ENCODE peak calls at places on chromosomes 6 and 20, in four cellular contexts. B, F, S and W are unnamed samples.

GRCh38 chr6:99458319-99458718 is 33.2 kb upstream of the PNISR start:
- DNase-seq in S (no peak), F (peak), B (no peak), W (no peak)

GRCh38 chr6:125519367-125519766 is 217.6 kb upstream of the HDDC2 start:
- DNase-seq in S (no peak), F (no peak), B (no peak), W (no peak)

GRCh38 chr6:104685871-104686549 is 173.7 kb downstream of the HACE1 start:
- DNase-seq in F (no peak), B (no peak), S (no peak), W (no peak)

GRCh38 chr20:47070176-47070575 is 175.5 kb downstream of the EYA2 start:
- DNase-seq in F (no peak), B (no peak), S (no peak), W (no peak)

GRCh38 chr6:157143171-157143884 is 180.0 kb downstream of the TMEM242 start:
- DNase-seq in S (no peak), B (peak), F (no peak), W (no peak)

GRCh38 chr20:53926428-53927028 is 143.9 kb downstream of the BCAS1 start:
- DNase-seq in B (no peak), F (no peak), S (no peak), W (peak)

GRCh38 chr20:57754190-57754589 is 44.4 kb upstream of the PMEPA1 start:
- DNase-seq in S (no peak), F (no peak), B (no peak), W (no peak)

GRCh38 chr6:53413326-53413725 is 64.6 kb upstream of the ELOVL5 start:
- DNase-seq in B (no peak), F (no peak), S (no peak), W (no peak)

GRCh38 chr20:58604410-58604881 is 46.6 kb upstream of the STX16 start:
- DNase-seq in B (no peak), F (no peak), S (no peak), W (no peak)

GRCh38 chr6:37878150-37878710 is 58.7 kb downstream of the ZFAND3 start:
- DNase-seq in B (no peak), S (no peak), F (no peak), W (no peak)

GRCh38 chr6:4774715-4775590 is 1.3 kb upstream of the CDYL start:
- DNase-seq in S (peak), B (peak), F (peak), W (peak)

GRCh38 chr20:38723069-38723981 is 961 bp upstream of the SLC32A1 start:
- DNase-seq in F (no peak), B (no peak), S (no peak), W (no peak)

GRCh38 chr20:9930142-9930541 is 91.3 kb upstream of the PAK5 start:
- DNase-seq in B (no peak), F (no peak), S (no peak), W (no peak)

GRCh38 chr20:37364013-37364926 is 18.3 kb downstream of the SRC start:
- DNase-seq in S (no peak), F (no peak), B (no peak), W (no peak)

GRCh38 chr6:38676236-38676973 is 26.5 kb downstream of the GLO1 start:
- DNase-seq in B (no peak), S (no peak), F (peak), W (no peak)

GRCh38 chr6:139872635-139873034 is 498.2 kb upstream of the CITED2 start:
- DNase-seq in S (no peak), F (no peak), B (no peak), W (no peak)

GRCh38 chr6:46129301-46129633 is 522 bp upstream of the ENPP4 start:
- DNase-seq in S (no peak), F (no peak), B (no peak), W (no peak)

GRCh38 chr20:38190936-38191371 is 25.9 kb upstream of the TGM2 start:
- DNase-seq in B (no peak), S (no peak), F (no peak), W (no peak)

GRCh38 chr20:41609476-41609875 is 8.7 kb downstream of the CHD6 start:
- DNase-seq in B (no peak), F (no peak), S (no peak), W (no peak)

GRCh38 chr6:162856885-162857284 is 129.1 kb downstream of the PACRG start:
- DNase-seq in S (peak), F (no peak), B (peak), W (peak)
- TF ChIP-seq CTCF in S (peak), F (no peak), B (peak), W (peak)

GRCh38 chr20:56716806-56717205 is 87.7 kb downstream of the TFAP2C start:
- DNase-seq in B (no peak), F (no peak), S (no peak), W (no peak)
- TF ChIP-seq CTCF in B (no peak), F (no peak), S (no peak), W (no peak)

GRCh38 chr6:42928748-42929087 is 562 bp upstream of the CNPY3 start:
- DNase-seq in S (no peak), B (peak), F (no peak), W (no peak)

GRCh38 chr6:42932412-42932811 is 3.1 kb downstream of the CNPY3 start:
- DNase-seq in F (no peak), B (no peak), S (no peak), W (no peak)

GRCh38 chr6:42933195-42933594 is 3.9 kb downstream of the CNPY3 start:
- DNase-seq in S (no peak), B (no peak), F (no peak), W (no peak)

GRCh38 chr6:42929928-42930360 is 664 bp downstream of the CNPY3 start:
- DNase-seq in S (no peak), F (peak), B (peak), W (peak)

DNA sequence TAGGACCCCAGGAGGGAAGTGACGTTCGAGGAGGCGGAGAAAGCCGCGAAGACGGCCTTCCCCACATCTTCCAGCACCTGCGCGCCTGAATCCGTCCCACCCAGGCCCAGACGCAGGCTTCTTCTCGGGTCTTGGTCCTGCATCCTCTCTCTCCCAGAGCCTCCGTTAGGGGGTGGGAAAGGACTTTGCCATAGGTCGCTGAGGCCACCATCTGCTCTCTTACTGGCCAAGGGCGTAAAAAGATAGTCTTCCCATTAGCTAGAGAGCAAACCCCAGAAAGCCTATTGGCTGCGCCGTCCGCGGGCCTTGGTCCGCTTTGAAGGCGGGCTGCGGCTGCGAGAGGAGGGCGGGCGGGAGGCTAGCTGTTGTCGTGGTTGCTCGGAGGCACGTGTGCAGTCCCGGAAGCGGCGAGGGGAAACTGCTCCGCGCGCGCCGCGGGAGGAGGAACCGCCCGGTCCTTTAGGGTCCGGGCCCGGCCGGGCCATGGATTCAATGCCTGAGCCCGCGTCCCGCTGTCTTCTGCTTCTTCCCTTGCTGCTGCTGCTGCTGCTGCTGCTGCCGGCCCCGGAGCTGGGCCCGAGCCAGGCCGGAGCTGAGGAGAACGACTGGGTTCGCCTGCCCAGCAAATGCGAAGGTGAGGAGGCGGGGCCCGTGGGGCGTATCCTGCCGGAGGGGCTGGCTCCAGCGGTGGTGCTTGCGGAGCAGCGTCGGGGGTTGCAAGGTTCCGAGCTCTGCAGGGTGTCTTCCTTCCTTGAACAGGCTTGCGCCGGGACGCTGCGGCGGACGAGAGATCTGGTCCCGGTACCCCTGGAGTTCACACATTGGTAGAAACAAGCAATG is at the start of gene CNPY3:
- DNase-seq in S (peak), F (peak), B (peak), W (peak)
- TF ChIP-seq CTCF in S (no peak), F (no peak), B (no peak), W (no peak)

GRCh38 chr20:24420567-24420966 is 48.9 kb upstream of the SYNDIG1 start:
- DNase-seq in S (no peak), F (no peak), B (no peak), W (no peak)

GRCh38 chr20:24421071-24421470 is 48.4 kb upstream of the SYNDIG1 start:
- DNase-seq in B (no peak), F (no peak), S (no peak), W (no peak)

GRCh38 chr20:24423794-24424307 is 45.6 kb upstream of the SYNDIG1 start:
- DNase-seq in F (no peak), B (no peak), S (no peak), W (no peak)

GRCh38 chr20:24423291-24423690 is 46.1 kb upstream of the SYNDIG1 start:
- DNase-seq in B (no peak), S (no peak), F (no peak), W (no peak)

DNA sequence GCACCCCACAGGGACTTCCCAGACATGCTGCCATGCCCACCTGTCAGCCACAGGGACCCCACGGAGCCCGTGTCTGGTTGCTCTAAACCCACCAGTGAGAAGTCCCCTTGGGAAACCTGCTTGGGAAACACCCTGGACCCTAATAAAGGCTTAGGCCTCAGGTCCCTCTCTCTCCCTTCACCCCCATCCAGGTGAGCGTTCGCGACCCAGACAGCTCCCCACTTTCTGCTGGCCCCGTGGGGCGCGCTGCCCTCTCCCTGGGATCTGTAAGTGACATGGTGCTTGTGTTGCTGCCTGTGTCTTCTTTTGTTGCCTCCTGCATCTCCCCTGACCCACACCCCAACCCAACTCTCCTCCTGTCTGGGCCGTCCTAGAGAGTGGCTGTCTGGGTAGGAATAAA is 47.1 kb upstream of the SYNDIG1 start:
- DNase-seq in S (no peak), B (no peak), F (no peak), W (no peak)
- TF ChIP-seq CTCF in S (no peak), B (no peak), F (no peak), W (no peak)

DNA sequence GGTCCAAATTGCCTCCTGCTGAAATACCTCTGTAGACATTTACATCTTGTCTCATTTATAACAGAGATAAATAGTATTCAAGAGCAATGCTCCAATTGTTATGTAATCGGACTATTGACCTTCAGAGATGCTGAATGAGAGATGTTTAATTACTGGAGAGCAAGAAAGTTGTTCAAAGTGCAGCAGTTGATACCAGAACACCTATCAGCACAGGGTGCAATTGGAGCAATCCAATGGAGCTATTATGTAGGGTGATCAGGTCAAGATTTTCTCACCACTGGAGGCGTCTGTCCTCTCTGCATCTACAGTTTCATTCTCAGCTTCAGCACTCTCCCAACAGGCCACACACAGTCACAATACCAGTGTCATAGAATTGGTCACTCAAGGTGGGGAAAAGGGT is 19.5 kb upstream of the TMX4 start:
- DNase-seq in B (no peak), S (no peak), F (no peak), W (no peak)
- TF ChIP-seq CTCF in B (no peak), S (no peak), F (no peak), W (no peak)

GRCh38 chr6:165906-166305 is 126.4 kb upstream of the DUSP22 start:
- DNase-seq in S (no peak), F (no peak), B (no peak), W (no peak)

GRCh38 chr6:164720-165119 is 127.6 kb upstream of the DUSP22 start:
- DNase-seq in F (no peak), S (no peak), B (no peak), W (no peak)

GRCh38 chr6:165263-165662 is 127.0 kb upstream of the DUSP22 start:
- DNase-seq in F (no peak), B (no peak), S (no peak), W (no peak)

GRCh38 chr6:174036-174435 is 118.3 kb upstream of the DUSP22 start:
- DNase-seq in F (no peak), B (no peak), S (no peak), W (no peak)

DNA sequence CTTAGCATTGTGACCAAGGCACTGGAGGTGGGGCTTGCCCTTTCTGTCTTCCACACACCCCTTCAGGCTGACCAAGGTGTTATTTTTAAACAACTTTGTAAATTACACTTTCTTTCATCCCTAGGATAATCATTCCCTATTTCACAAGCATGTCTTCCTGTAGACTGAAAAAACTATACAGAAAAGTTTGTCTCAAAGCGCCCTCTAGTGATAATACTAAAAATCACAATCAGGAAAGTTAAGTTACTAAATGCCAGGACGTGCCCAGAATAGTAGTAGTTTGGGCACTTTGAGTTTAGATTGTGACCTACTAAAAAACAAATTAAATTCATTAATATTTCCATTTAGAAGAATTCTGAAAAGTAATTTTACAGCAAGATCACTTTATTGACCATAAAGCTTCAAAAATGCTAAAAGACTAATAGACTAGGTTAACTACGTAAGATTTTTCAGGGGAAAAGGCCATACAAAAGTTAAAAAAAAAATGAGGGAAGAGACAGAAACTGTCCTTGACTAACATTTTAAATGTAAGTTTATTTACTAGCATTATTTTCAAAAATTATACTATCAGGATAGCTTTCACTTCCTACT is 123.3 kb upstream of the DUSP22 start:
- DNase-seq in B (no peak), F (peak), S (no peak), W (no peak)
- TF ChIP-seq CTCF in B (peak), F (peak), S (peak), W (peak)

GRCh38 chr6:149694926-149695325 is 23.0 kb downstream of the LATS1 start:
- DNase-seq in S (no peak), F (no peak), B (no peak), W (no peak)

GRCh38 chr6:149698175-149698574 is 19.7 kb downstream of the LATS1 start:
- DNase-seq in F (no peak), S (no peak), B (no peak), W (no peak)

GRCh38 chr6:149701699-149702098 is 16.2 kb downstream of the LATS1 start:
- DNase-seq in F (no peak), S (no peak), B (no peak), W (no peak)

GRCh38 chr6:149696904-149697303 is 21.0 kb downstream of the LATS1 start:
- DNase-seq in B (no peak), S (no peak), F (no peak), W (no peak)

GRCh38 chr6:149699150-149699549 is 18.8 kb downstream of the LATS1 start:
- DNase-seq in S (no peak), F (no peak), B (no peak), W (no peak)
- TF ChIP-seq CTCF in S (no peak), F (no peak), B (no peak), W (no peak)

GRCh38 chr20:25173321-25173720 is 22.2 kb upstream of the ENTPD6 start:
- DNase-seq in B (no peak), S (no peak), F (no peak), W (no peak)

GRCh38 chr20:25177890-25178321 is 17.6 kb upstream of the ENTPD6 start:
- DNase-seq in F (no peak), S (no peak), B (no peak), W (peak)

GRCh38 chr20:25173886-25174308 is 21.6 kb upstream of the ENTPD6 start:
- DNase-seq in S (no peak), B (no peak), F (no peak), W (no peak)

GRCh38 chr20:25178563-25179438 is 16.7 kb upstream of the ENTPD6 start:
- DNase-seq in S (no peak), B (no peak), F (peak), W (peak)

GRCh38 chr20:25176184-25176583 is 19.3 kb upstream of the ENTPD6 start:
- DNase-seq in F (no peak), S (no peak), B (no peak), W (no peak)
- TF ChIP-seq CTCF in F (no peak), S (no peak), B (no peak), W (no peak)

GRCh38 chr20:17960927-17961599 is 7.5 kb downstream of the SNX5 start:
- DNase-seq in F (no peak), B (no peak), S (no peak), W (no peak)

GRCh38 chr20:17957505-17958325 is 10.9 kb downstream of the SNX5 start:
- DNase-seq in F (no peak), S (no peak), B (no peak), W (no peak)

GRCh38 chr20:17959257-17959627 is 9.4 kb downstream of the SNX5 start:
- DNase-seq in F (no peak), S (no peak), B (no peak), W (no peak)

GRCh38 chr20:17956099-17956685 is 12.4 kb downstream of the SNX5 start:
- DNase-seq in S (no peak), B (no peak), F (no peak), W (no peak)

DNA sequence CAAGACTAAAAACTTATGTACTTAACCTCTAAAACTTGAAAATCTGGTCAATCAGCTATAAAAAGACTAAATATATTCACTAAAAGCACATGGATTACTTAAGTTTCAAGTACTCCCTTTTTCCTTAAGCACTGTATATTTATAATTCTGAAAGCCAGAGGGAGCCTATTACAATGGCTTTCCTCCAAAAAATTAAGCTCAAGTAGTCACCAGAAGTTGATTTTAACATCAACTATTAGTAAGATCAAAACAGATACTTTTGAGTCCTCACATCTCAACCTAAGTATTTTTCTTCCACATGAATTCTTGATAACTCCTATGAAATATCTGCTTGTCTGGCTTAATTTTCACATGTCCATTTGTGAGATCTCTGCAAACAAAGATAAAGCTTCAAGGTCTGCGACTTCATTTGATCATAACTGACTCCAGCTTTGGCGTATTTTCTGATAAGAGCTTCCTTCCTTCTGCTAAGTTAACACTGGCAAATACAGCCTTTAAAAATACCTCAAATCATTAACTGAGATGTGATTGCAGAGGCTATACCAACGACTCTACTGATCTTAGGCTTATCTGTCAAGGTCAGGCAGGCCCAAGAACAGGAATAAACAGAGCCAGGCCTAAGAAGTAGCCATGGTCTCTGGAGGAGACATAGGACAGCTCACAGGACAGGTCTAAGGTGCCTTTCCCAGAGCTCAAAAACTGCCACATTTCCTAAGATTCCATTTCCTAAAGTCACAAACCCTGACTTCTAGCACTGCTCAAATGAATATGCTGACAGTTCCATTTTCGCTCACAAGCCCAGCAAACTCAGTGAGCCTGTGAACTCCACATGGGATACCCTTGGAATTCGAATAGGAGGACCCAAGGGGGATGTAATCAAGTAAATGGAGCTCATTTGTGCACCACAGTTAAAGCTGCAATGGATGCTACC is 10.0 kb downstream of the SNX5 start:
- DNase-seq in B (no peak), F (no peak), S (no peak), W (no peak)
- TF ChIP-seq CTCF in B (peak), F (no peak), S (no peak), W (no peak)

GRCh38 chr6:29813809-29814208 is 13.8 kb upstream of the HLA-G start:
- DNase-seq in F (no peak), B (no peak), S (no peak), W (no peak)
- TF ChIP-seq CTCF in F (no peak), B (no peak), S (no peak), W (no peak)